ENCODE peak calls at places on chromosomes 6 and 20, in six cellular contexts. E is cardiac fibroblast, D is uterus, A is ascending aorta, Z is cardiac muscle cell, K is transverse colon. R is an unnamed sample.

GRCh38 chr20:57909763-57910331 is 200.0 kb upstream of the PMEPA1 start:
- DNase-seq in E (no peak), D (no peak), A (no peak), Z (no peak), K (no peak), R (no peak)

GRCh38 chr20:56343861-56344381 is 14.9 kb upstream of the FAM210B start:
- DNase-seq in E (peak), D (no peak), A (no peak), Z (peak), K (peak), R (peak)

GRCh38 chr6:128249429-128249828 is 271.0 kb downstream of the PTPRK start:
- DNase-seq in E (no peak), D (no peak), A (no peak), Z (no peak), K (no peak), R (no peak)

GRCh38 chr6:11241793-11242201 is 9.3 kb upstream of the NEDD9 start:
- DNase-seq in E (peak), D (peak), A (peak), Z (peak), K (peak), R (peak)

GRCh38 chr20:14612389-14612788 is 275.0 kb upstream of the FLRT3 start:
- DNase-seq in E (peak), D (no peak), A (no peak), Z (no peak), K (no peak), R (peak)

GRCh38 chr6:151060096-151060741 is 179.5 kb upstream of the AKAP12 start:
- DNase-seq in E (peak), D (peak), A (no peak), Z (no peak), K (no peak), R (peak)

GRCh38 chr20:46111028-46111835 is 6.9 kb upstream of the CD40 start:
- DNase-seq in E (no peak), D (no peak), A (no peak), Z (no peak), K (peak), R (peak)

GRCh38 chr6:3438190-3439167 is 18.4 kb downstream of the SLC22A23 start:
- DNase-seq in E (peak), D (no peak), A (peak), Z (no peak), K (peak), R (peak)

GRCh38 chr6:38270367-38270766 is 369.4 kb downstream of the BTBD9 start:
- DNase-seq in E (no peak), D (no peak), A (no peak), Z (no peak), K (no peak), R (no peak)

GRCh38 chr20:34647737-34648136 is 29.2 kb downstream of the PIGU start:
- DNase-seq in E (no peak), D (no peak), A (no peak), Z (no peak), K (no peak), R (no peak)

GRCh38 chr6:169935348-169935718 is 183.9 kb downstream of the ERMARD start:
- DNase-seq in E (no peak), D (peak), A (no peak), Z (no peak), K (no peak), R (no peak)

GRCh38 chr6:155402656-155403304 is 52.9 kb downstream of the NOX3 start:
- DNase-seq in E (no peak), D (no peak), A (no peak), Z (no peak), K (no peak), R (no peak)

GRCh38 chr6:155117266-155117665 is 122.2 kb downstream of the TIAM2 start:
- DNase-seq in E (peak), D (no peak), A (no peak), Z (no peak), K (no peak), R (peak)

GRCh38 chr6:14398953-14399352 is 281.4 kb downstream of the CD83 start:
- DNase-seq in E (no peak), D (no peak), A (no peak), Z (no peak), K (no peak), R (no peak)

GRCh38 chr6:14396826-14397517 is 279.4 kb downstream of the CD83 start:
- DNase-seq in E (peak), D (no peak), A (no peak), Z (peak), K (peak), R (peak)

GRCh38 chr6:14396392-14396791 is 278.8 kb downstream of the CD83 start:
- DNase-seq in E (no peak), D (no peak), A (no peak), Z (no peak), K (no peak), R (no peak)

GRCh38 chr6:14399635-14400034 is 282.1 kb downstream of the CD83 start:
- DNase-seq in E (no peak), D (no peak), A (no peak), Z (no peak), K (no peak), R (no peak)

DNA sequence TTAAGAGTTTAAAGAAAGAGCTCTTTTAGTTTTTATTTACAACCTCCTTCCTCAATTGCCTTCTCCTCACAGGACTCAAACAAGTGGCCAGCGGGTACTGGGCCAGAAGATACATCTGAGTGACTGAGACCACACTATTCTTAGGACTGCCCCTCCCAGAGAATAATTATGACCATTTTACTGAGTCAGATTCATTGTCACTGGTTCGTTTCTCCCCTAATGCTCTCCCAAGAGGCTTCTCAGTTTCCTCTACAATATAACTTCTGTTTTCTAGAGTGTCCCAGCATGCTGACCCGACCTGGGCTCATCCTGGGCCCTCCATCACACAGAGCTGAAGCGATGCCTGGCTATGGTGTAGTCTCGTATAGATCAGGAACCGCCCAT is 279.9 kb downstream of the CD83 start:
- DNase-seq in E (no peak), D (no peak), A (no peak), Z (no peak), K (no peak), R (no peak)
- TF ChIP-seq CTCF in E (no peak), D (no peak), A (no peak), Z (no peak), K (no peak), R (no peak)

DNA sequence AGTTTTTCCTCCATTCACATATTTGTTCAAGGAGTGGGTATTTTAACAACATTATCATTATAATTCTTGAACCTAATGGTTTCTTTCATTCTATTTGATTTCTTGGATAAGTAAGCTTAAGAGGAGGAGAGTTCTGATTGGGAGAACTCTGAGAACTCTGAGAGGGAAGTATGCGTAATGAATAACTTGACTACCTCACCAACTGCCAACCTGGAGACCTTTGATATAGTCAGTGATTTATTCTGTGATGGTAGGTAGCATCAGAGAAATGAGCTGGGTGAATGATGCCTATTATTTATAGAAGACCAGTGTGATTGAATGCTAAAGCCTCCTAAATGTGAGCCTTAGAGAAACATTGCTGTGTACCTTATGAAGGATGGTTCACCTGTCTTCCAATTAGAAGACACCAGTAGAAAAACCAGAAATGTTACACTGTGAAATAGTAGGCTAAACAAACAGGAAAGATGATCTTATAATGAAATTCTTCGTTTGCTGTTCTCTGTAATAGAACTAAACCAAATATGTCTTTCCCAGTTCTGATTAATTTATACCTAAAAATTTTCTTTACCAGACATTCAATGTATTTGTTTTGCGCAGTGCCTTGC is 114.9 kb downstream of the RTN4IP1 start:
- DNase-seq in E (no peak), D (no peak), A (no peak), Z (no peak), K (no peak), R (no peak)
- H3K4me3 ChIP-seq in E (no peak), D (no peak), A (no peak), Z (no peak), K (peak), R (peak)

DNA sequence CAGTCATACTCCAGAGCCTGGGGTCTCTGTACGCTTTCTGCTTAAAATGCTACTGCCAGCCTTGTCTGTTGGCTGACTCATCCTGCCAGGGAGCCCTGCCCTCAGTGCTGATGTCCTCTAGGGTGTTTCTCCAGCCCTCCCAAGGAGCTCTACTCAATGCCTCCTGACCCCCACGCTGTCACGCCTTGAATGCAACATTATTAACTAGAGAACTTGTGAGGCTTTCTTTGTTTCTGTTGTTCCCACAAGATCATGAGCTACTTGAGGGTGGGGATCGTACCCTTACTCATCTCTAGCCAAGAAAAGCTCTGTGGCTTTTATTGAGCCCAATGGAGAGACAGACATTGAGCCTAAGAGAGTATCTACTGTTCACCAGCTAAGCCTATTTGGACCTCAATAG is 20.1 kb downstream of the KIF16B start:
- DNase-seq in E (no peak), D (no peak), A (no peak), Z (no peak), K (no peak), R (no peak)
- TF ChIP-seq CTCF in E (no peak), D (no peak), A (no peak), Z (no peak), K (no peak), R (no peak)

GRCh38 chr6:36874443-36875249 is at the start of gene PPIL1:
- DNase-seq in E (peak), D (peak), A (peak), Z (peak), K (peak), R (peak)

GRCh38 chr6:36873612-36874011 is 991 bp downstream of the PPIL1 start:
- DNase-seq in E (no peak), D (no peak), A (no peak), Z (no peak), K (no peak), R (no peak)

GRCh38 chr6:36874016-36874442 is 574 bp downstream of the PPIL1 start:
- DNase-seq in E (peak), D (peak), A (no peak), Z (no peak), K (peak), R (peak)

GRCh38 chr6:36871686-36872085 is 2.9 kb downstream of the PPIL1 start:
- DNase-seq in E (no peak), D (no peak), A (no peak), Z (no peak), K (no peak), R (no peak)

DNA sequence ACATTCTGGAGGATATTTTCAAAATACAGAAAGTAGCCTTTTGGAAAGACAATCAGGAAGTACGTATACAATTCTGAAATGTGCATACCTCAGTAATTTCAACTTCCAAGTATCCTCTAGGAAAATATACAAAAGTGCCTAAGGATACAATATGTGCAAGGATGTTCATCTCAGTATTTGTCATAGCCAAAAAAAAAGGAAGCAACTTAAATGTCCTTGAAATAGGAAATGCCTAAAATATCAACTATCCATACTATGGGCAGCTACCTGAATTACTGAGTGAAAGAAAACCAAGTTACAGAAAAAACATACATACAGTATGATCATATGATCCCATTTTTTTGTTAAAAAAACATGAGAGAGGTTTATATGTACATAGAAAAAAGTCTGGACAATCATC is 1.5 kb downstream of the PPIL1 start:
- DNase-seq in E (no peak), D (no peak), A (no peak), Z (no peak), K (no peak), R (no peak)
- H3K4me3 ChIP-seq in E (no peak), D (no peak), A (no peak), Z (no peak), K (no peak), R (no peak)

GRCh38 chr20:38155811-38156210 is 9.3 kb downstream of the TGM2 start:
- DNase-seq in E (no peak), D (no peak), A (no peak), Z (no peak), K (no peak), R (no peak)

GRCh38 chr20:38153011-38153329 is 12.1 kb downstream of the TGM2 start:
- DNase-seq in E (peak), D (no peak), A (no peak), Z (no peak), K (no peak), R (no peak)

GRCh38 chr20:38151455-38151854 is 13.6 kb downstream of the TGM2 start:
- DNase-seq in E (no peak), D (no peak), A (no peak), Z (no peak), K (no peak), R (no peak)

GRCh38 chr20:38152175-38153010 is 12.7 kb downstream of the TGM2 start:
- DNase-seq in E (peak), D (peak), A (peak), Z (no peak), K (peak), R (peak)

GRCh38 chr20:38153401-38153800 is 11.7 kb downstream of the TGM2 start:
- DNase-seq in E (no peak), D (no peak), A (no peak), Z (no peak), K (no peak), R (no peak)
- TF ChIP-seq CTCF in E (no peak), D (no peak), A (no peak), Z (no peak), K (no peak), R (no peak)

R was measured in fibroblast of the aortic adventitia.